ENCODE peak calls at places on chromosomes 6 and 20, in six cellular contexts. X, M, S, P, Y and G are unnamed samples.

GRCh38 chr20:58606184-58606583 is 44.9 kb upstream of the STX16 start:
- DNase-seq in X (no peak), M (no peak), S (no peak), P (no peak), Y (no peak), G (no peak)

GRCh38 chr20:38498909-38499308 is 26.3 kb downstream of the RALGAPB start:
- DNase-seq in X (no peak), M (no peak), S (no peak), P (no peak), Y (peak; percentile 13), G (no peak)

GRCh38 chr20:59010321-59010994 is 3.4 kb upstream of the CTSZ start:
- DNase-seq in X (no peak), M (no peak), S (peak; percentile 49), P (no peak), Y (no peak), G (no peak)

GRCh38 chr6:27948237-27948636 is 8.8 kb upstream of the OR2B6 start:
- DNase-seq in X (no peak), M (no peak), S (no peak), P (no peak), Y (no peak), G (no peak)

GRCh38 chr6:26216886-26217713 is 129.9 kb downstream of the HFE start:
- DNase-seq in X (peak; percentile 82), M (peak; percentile 80), S (peak; percentile 97), P (no peak), Y (peak; percentile 90), G (peak; percentile 97)

GRCh38 chr6:38572186-38572813 is 67.4 kb downstream of the BTBD9 start:
- DNase-seq in X (no peak), M (no peak), S (no peak), P (no peak), Y (no peak), G (no peak)

GRCh38 chr20:64099880-64100565 is 7.3 kb downstream of the NPBWR2 start:
- DNase-seq in X (no peak), M (no peak), S (no peak), P (no peak), Y (no peak), G (no peak)

GRCh38 chr6:32659856-32660595 is 6.4 kb downstream of the HLA-DQB1 start:
- DNase-seq in X (no peak), M (no peak), S (no peak), P (no peak), Y (no peak), G (no peak)

GRCh38 chr6:83464741-83465140 is 33.9 kb upstream of the ME1 start:
- DNase-seq in X (no peak), M (no peak), S (no peak), P (no peak), Y (no peak), G (no peak)

DNA sequence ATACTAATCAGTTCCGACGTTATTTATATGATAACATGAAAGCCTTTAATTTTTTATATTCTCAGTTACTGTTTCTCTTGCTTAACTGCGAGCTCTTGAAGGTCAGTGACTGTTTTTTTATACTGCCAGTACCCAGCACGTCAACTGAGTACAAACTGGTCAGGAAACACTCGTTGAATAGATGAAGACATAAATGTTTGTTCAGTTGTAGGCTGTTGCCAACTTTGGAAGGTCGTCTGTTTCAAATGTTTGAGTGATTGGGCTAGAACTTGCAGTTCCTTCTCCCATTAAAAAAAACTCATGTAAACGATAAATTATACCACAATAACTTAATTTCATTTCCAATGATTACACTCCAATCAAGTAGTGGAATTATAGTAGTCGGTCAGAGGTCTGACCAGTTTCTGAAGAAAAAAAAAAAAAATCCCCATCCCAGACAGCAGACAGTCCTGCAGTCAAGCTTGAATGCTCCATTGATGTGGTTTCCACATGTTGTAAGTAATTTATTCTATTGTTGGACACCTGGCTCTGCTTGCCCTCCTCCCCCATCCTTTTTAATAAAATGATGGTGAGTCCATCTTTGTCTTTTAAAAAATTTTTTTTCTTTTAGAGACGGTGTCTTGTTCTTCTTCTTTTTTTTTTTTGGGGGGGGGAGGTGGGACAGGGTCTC is 81.1 kb downstream of the SASH1 start:
- DNase-seq in X (peak; percentile 19), M (no peak), S (no peak), P (no peak), Y (peak; percentile 17), G (no peak)
- TF ChIP-seq POLR2A in X (no peak), M (no peak), S (no peak), P (no peak), Y (no peak), G (no peak)

GRCh38 chr20:20712004-20712473 is 405 bp downstream of the RALGAPA2 start:
- DNase-seq in X (peak; percentile 25), M (no peak), S (no peak), P (peak; percentile 7), Y (no peak), G (peak; percentile 24)
- TF ChIP-seq POLR2A in X (no peak), M (no peak), S (no peak), P (no peak), Y (no peak), G (no peak)

GRCh38 chr20:44651507-44652373 is at the start of gene ADA:
- DNase-seq in X (peak; percentile 34), M (no peak), S (peak; percentile 81), P (peak; percentile 60), Y (peak; percentile 21), G (peak; percentile 55)
- TF ChIP-seq POLR2A in X (no peak), M (no peak), S (no peak), P (peak; percentile 68), Y (no peak), G (no peak)

DNA sequence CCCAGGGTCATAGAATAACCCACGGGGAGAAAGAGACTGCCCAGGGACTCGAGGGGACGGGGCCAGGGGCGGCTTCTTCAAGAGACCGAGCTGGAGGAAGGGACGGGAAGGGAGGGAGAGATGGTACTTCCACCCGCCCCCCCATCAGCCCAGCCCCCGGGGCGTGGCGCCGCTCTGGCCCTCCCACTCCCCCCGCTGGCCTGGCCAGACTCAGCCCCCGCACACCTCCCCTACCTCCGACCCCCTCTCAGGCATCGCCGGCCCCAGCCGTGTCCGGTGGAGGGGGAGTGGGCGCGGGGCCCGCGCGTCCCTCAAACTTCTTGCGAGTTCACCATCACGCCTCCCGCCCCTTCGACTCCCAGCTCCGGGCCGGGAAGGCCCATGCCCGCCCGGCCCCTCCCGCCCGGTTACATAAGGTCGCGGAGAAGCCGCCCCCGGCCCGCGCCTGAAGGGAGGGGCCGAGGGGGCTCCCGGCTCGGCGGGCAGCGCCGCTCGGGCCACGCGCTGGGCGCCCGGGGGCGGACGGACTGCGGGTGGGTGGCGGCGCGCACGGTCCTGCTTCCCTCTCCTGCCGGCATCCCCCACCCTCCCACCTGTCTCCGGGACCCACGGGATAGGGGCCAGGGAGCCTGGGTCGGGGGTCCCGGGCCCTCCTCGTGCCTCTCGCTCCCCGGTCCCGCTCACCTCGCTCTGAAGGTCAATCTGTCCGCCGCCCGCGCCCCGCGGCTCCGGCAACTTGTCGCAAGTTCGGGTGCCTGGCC is 562 bp downstream of the TFEB start:
- DNase-seq in X (peak; percentile 89), M (peak; percentile 80), S (peak; percentile 92), P (peak; percentile 80), Y (peak; percentile 71), G (peak; percentile 54)
- TF ChIP-seq POLR2A in X (no peak), M (no peak), S (no peak), P (no peak), Y (no peak), G (no peak)

DNA sequence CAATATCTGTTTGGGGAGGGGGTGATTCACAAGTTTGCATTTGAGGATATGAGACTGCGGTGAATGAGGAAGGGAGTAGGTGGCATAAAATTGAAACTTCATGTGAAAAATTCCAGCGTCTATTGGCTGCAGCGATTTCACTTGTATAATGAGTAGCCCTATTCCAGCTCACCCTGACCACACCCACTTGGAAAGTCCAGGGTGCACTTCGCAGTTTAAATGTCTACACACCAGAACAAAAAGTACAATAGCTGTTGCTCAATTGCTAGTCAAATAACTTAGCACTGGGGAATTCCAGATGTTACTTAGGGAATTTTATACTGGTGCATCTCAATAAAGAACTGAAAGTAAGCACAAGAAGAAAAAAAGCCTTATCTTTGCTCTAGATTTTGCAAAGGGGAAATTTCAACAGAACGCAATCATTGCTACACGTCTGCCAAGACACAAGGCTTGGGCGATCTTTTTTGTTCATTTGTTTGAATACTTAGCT is 6.3 kb downstream of the TNFAIP3 start:
- DNase-seq in X (peak; percentile 89), M (peak; percentile 90), S (peak; percentile 93), P (peak; percentile 43), Y (peak; percentile 92), G (peak; percentile 37)
- TF ChIP-seq POLR2A in X (no peak), M (no peak), S (no peak), P (no peak), Y (no peak), G (no peak)

DNA sequence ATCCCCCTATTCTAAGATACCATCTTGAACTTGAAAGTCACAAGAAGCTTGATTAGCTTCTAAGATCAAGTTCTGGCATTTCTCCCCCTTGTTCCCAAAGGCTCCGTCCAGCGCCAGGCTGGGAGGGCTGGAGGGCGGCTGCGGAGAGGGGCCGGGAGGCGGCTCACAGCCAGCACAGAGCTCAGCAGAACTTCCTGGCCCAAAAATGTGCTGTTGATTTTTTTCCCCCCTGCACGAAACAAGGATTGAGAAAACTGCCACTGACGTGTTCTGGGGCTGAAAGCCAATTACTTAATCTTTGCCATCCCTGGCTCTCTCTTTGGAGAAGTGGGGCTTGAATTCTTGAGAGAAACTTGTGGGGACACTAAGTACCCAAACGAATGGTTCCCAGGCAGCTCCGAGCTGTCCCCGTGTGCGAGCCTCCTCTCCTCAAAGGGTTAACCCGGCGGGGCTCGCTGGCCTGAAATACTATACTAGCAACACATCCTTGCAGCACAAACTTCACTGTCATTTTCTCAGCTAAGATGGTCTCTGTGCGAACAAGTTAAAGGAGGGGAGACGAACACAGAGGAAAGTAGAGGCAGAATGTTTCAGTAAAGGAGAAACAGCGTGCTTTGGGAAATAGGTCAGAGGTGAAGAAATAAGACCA is 454 bp downstream of the TRAF3IP2 start:
- DNase-seq in X (peak; percentile 58), M (peak; percentile 82), S (peak; percentile 92), P (no peak), Y (peak; percentile 86), G (peak; percentile 80)
- TF ChIP-seq POLR2A in X (peak; percentile 16), M (no peak), S (no peak), P (peak; percentile 2), Y (no peak), G (no peak)